ENCODE peak calls at places on chromosomes 12 and 14, in seven cellular contexts. One of them, this sample, is unnamed.

GRCh38 chr12:93378373-93379310 is 917 bp downstream of the NUDT4 start:
- DNase-seq in DND-41: peak; percentile 71
- DNase-seq in astrocyte of the spinal cord: peak; percentile 80
- DNase-seq in fibroblast of pulmonary artery: peak; percentile 72
- DNase-seq in heart right ventricle: peak; percentile 36
- DNase-seq in HFFc6: peak; percentile 67
- DNase-seq in left lung: peak; percentile 86
- DNase-seq in this sample: peak; percentile 76

GRCh38 chr14:78005325-78005724 is 164.8 kb upstream of the NRXN3 start:
- DNase-seq in DND-41: no peak
- DNase-seq in astrocyte of the spinal cord: peak; percentile 86
- DNase-seq in fibroblast of pulmonary artery: peak; percentile 25
- DNase-seq in heart right ventricle: no peak
- DNase-seq in HFFc6: peak; percentile 17
- DNase-seq in left lung: no peak
- DNase-seq in this sample: no peak

GRCh38 chr14:74988131-74988530 is 14.6 kb upstream of the EIF2B2 start:
- DNase-seq in DND-41: no peak
- DNase-seq in astrocyte of the spinal cord: peak; percentile 73
- DNase-seq in fibroblast of pulmonary artery: peak; percentile 86
- DNase-seq in heart right ventricle: no peak
- DNase-seq in HFFc6: peak; percentile 77
- DNase-seq in left lung: no peak
- DNase-seq in this sample: no peak

GRCh38 chr14:21913759-21914158 is 240.1 kb upstream of the OR4E1 start:
- DNase-seq in DND-41: peak; percentile 82
- DNase-seq in astrocyte of the spinal cord: peak; percentile 69
- DNase-seq in fibroblast of pulmonary artery: peak; percentile 79
- DNase-seq in heart right ventricle: no peak
- DNase-seq in HFFc6: peak; percentile 1
- DNase-seq in left lung: peak; percentile 26
- DNase-seq in this sample: peak; percentile 93

GRCh38 chr12:132812631-132813305 is 15.9 kb downstream of the GOLGA3 start:
- DNase-seq in DND-41: no peak
- DNase-seq in astrocyte of the spinal cord: peak; percentile 71
- DNase-seq in fibroblast of pulmonary artery: no peak
- DNase-seq in heart right ventricle: no peak
- DNase-seq in HFFc6: peak; percentile 8
- DNase-seq in left lung: no peak
- DNase-seq in this sample: peak; percentile 54

GRCh38 chr14:72462041-72462440 is 431.9 kb downstream of the DPF3 start:
- DNase-seq in DND-41: no peak
- DNase-seq in astrocyte of the spinal cord: no peak
- DNase-seq in fibroblast of pulmonary artery: no peak
- DNase-seq in heart right ventricle: no peak
- DNase-seq in HFFc6: no peak
- DNase-seq in left lung: no peak
- DNase-seq in this sample: no peak

GRCh38 chr14:105888151-105888550 is 361.8 kb downstream of the TMEM121 start:
- DNase-seq in DND-41: no peak
- DNase-seq in astrocyte of the spinal cord: no peak
- DNase-seq in fibroblast of pulmonary artery: no peak
- DNase-seq in heart right ventricle: no peak
- DNase-seq in HFFc6: no peak
- DNase-seq in left lung: no peak
- DNase-seq in this sample: no peak

GRCh38 chr12:114397978-114398881 is 7.7 kb downstream of the TBX5 start:
- DNase-seq in DND-41: no peak
- DNase-seq in astrocyte of the spinal cord: no peak
- DNase-seq in fibroblast of pulmonary artery: no peak
- DNase-seq in heart right ventricle: no peak
- DNase-seq in HFFc6: no peak
- DNase-seq in left lung: no peak
- DNase-seq in this sample: no peak

GRCh38 chr14:75570797-75571196 is 7.6 kb upstream of the FLVCR2 start:
- DNase-seq in DND-41: no peak
- DNase-seq in astrocyte of the spinal cord: no peak
- DNase-seq in fibroblast of pulmonary artery: no peak
- DNase-seq in heart right ventricle: no peak
- DNase-seq in HFFc6: no peak
- DNase-seq in left lung: no peak
- DNase-seq in this sample: no peak

GRCh38 chr12:57540998-57541397 is 6.0 kb downstream of the DCTN2 start:
- DNase-seq in DND-41: no peak
- DNase-seq in astrocyte of the spinal cord: no peak
- DNase-seq in fibroblast of pulmonary artery: no peak
- DNase-seq in heart right ventricle: no peak
- DNase-seq in HFFc6: no peak
- DNase-seq in left lung: no peak
- DNase-seq in this sample: no peak

GRCh38 chr12:87270894-87271293 is 758.3 kb downstream of the C12orf50 start:
- DNase-seq in DND-41: no peak
- DNase-seq in astrocyte of the spinal cord: peak; percentile 31
- DNase-seq in fibroblast of pulmonary artery: peak; percentile 55
- DNase-seq in heart right ventricle: no peak
- DNase-seq in HFFc6: no peak
- DNase-seq in left lung: no peak
- DNase-seq in this sample: no peak

GRCh38 chr14:68089146-68089715 is 269.7 kb downstream of the RAD51B start:
- DNase-seq in DND-41: no peak
- DNase-seq in astrocyte of the spinal cord: peak; percentile 92
- DNase-seq in fibroblast of pulmonary artery: peak; percentile 78
- DNase-seq in heart right ventricle: no peak
- DNase-seq in HFFc6: peak; percentile 8
- DNase-seq in left lung: no peak
- DNase-seq in this sample: no peak

GRCh38 chr12:111409403-111410228 is 3.9 kb downstream of the SH2B3 start:
- DNase-seq in DND-41: no peak
- DNase-seq in astrocyte of the spinal cord: peak; percentile 90
- DNase-seq in fibroblast of pulmonary artery: peak; percentile 78
- DNase-seq in heart right ventricle: peak; percentile 83
- DNase-seq in HFFc6: peak; percentile 28
- DNase-seq in left lung: peak; percentile 84
- DNase-seq in this sample: peak; percentile 61

GRCh38 chr12:68119724-68120211 is 39.8 kb downstream of the IFNG start:
- DNase-seq in DND-41: no peak
- DNase-seq in astrocyte of the spinal cord: no peak
- DNase-seq in fibroblast of pulmonary artery: no peak
- DNase-seq in heart right ventricle: no peak
- DNase-seq in HFFc6: no peak
- DNase-seq in left lung: no peak
- DNase-seq in this sample: peak; percentile 86

GRCh38 chr14:50766338-50766886 is 64.5 kb downstream of the NIN start:
- DNase-seq in DND-41: no peak
- DNase-seq in astrocyte of the spinal cord: no peak
- DNase-seq in fibroblast of pulmonary artery: peak; percentile 27
- DNase-seq in heart right ventricle: no peak
- DNase-seq in HFFc6: no peak
- DNase-seq in left lung: no peak
- DNase-seq in this sample: no peak

GRCh38 chr14:24069411-24069735 is 2.0 kb upstream of the CPNE6 start:
- DNase-seq in DND-41: no peak
- DNase-seq in astrocyte of the spinal cord: no peak
- DNase-seq in fibroblast of pulmonary artery: no peak
- DNase-seq in heart right ventricle: no peak
- DNase-seq in HFFc6: no peak
- DNase-seq in left lung: no peak
- DNase-seq in this sample: no peak

GRCh38 chr12:2959194-2959507 is at the start of gene TEAD4:
- DNase-seq in DND-41: no peak
- DNase-seq in astrocyte of the spinal cord: peak; percentile 74
- DNase-seq in fibroblast of pulmonary artery: peak; percentile 79
- DNase-seq in heart right ventricle: peak; percentile 69
- DNase-seq in HFFc6: peak; percentile 71
- DNase-seq in left lung: peak; percentile 91
- DNase-seq in this sample: peak; percentile 12

GRCh38 chr12:59980491-59980890 is 384.7 kb downstream of the SLC16A7 start:
- DNase-seq in DND-41: no peak
- DNase-seq in astrocyte of the spinal cord: no peak
- DNase-seq in fibroblast of pulmonary artery: no peak
- DNase-seq in heart right ventricle: no peak
- DNase-seq in HFFc6: peak; percentile 25
- DNase-seq in left lung: no peak
- DNase-seq in this sample: no peak

GRCh38 chr12:116320839-116321238 is 43.3 kb upstream of the MED13L start:
- DNase-seq in DND-41: no peak
- DNase-seq in astrocyte of the spinal cord: peak; percentile 15
- DNase-seq in fibroblast of pulmonary artery: no peak
- DNase-seq in heart right ventricle: no peak
- DNase-seq in HFFc6: no peak
- DNase-seq in left lung: no peak
- DNase-seq in this sample: no peak

GRCh38 chr12:116321913-116322312 is 44.4 kb upstream of the MED13L start:
- DNase-seq in DND-41: no peak
- DNase-seq in astrocyte of the spinal cord: no peak
- DNase-seq in fibroblast of pulmonary artery: no peak
- DNase-seq in heart right ventricle: no peak
- DNase-seq in HFFc6: no peak
- DNase-seq in left lung: no peak
- DNase-seq in this sample: no peak

GRCh38 chr12:116324684-116325664 is 47.5 kb upstream of the MED13L start:
- DNase-seq in DND-41: peak; percentile 73
- DNase-seq in astrocyte of the spinal cord: no peak
- DNase-seq in fibroblast of pulmonary artery: no peak
- DNase-seq in heart right ventricle: no peak
- DNase-seq in HFFc6: no peak
- DNase-seq in left lung: no peak
- DNase-seq in this sample: peak; percentile 41

GRCh38 chr12:116319851-116320621 is 42.5 kb upstream of the MED13L start:
- DNase-seq in DND-41: no peak
- DNase-seq in astrocyte of the spinal cord: peak; percentile 94
- DNase-seq in fibroblast of pulmonary artery: peak; percentile 87
- DNase-seq in heart right ventricle: peak; percentile 21
- DNase-seq in HFFc6: peak; percentile 95
- DNase-seq in left lung: no peak
- DNase-seq in this sample: peak; percentile 79

GRCh38 chr12:116323696-116324386 is 46.3 kb upstream of the MED13L start:
- DNase-seq in DND-41: no peak
- DNase-seq in astrocyte of the spinal cord: no peak
- DNase-seq in fibroblast of pulmonary artery: no peak
- DNase-seq in heart right ventricle: no peak
- DNase-seq in HFFc6: no peak
- DNase-seq in left lung: no peak
- DNase-seq in this sample: peak; percentile 16
- TF ChIP-seq CTCF in DND-41: no peak
- TF ChIP-seq CTCF in astrocyte of the spinal cord: no peak
- TF ChIP-seq CTCF in fibroblast of pulmonary artery: no peak
- TF ChIP-seq CTCF in heart right ventricle: no peak
- TF ChIP-seq CTCF in HFFc6: no peak
- TF ChIP-seq CTCF in left lung: no peak
- TF ChIP-seq CTCF in this sample: no peak

GRCh38 chr12:109093022-109093918 is at the start of gene ALKBH2:
- DNase-seq in DND-41: peak; percentile 94
- DNase-seq in astrocyte of the spinal cord: peak; percentile 85
- DNase-seq in fibroblast of pulmonary artery: peak; percentile 93
- DNase-seq in heart right ventricle: peak; percentile 93
- DNase-seq in HFFc6: peak; percentile 88
- DNase-seq in left lung: peak; percentile 99
- DNase-seq in this sample: peak; percentile 96
- TF ChIP-seq CTCF in DND-41: peak; percentile 98
- TF ChIP-seq CTCF in astrocyte of the spinal cord: peak; percentile 99
- TF ChIP-seq CTCF in fibroblast of pulmonary artery: peak; percentile 94
- TF ChIP-seq CTCF in heart right ventricle: peak; percentile 99
- TF ChIP-seq CTCF in HFFc6: peak; percentile 98
- TF ChIP-seq CTCF in left lung: peak; percentile 97
- TF ChIP-seq CTCF in this sample: peak; percentile 92

DNA sequence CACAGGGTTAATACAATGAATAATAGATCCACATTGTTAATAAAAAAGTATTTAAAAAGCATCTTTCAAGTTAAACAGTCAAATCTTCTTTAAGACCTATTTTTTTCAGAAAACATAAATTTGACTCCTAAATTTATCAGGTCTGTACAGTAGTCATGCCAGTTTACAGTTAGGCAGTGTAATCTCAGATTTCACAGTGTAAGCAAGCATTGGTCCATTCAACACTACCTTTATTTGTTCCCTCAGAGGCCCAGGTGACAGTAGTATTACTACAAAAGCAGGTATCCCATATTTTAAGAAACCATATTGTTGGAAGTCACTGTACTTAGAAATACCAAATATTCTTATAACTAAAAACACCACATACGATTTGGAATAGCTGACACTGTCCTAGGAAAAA is 6.1 kb downstream of the ATP2B1 start:
- DNase-seq in DND-41: no peak
- DNase-seq in astrocyte of the spinal cord: no peak
- DNase-seq in fibroblast of pulmonary artery: no peak
- DNase-seq in heart right ventricle: no peak
- DNase-seq in HFFc6: no peak
- DNase-seq in left lung: no peak
- DNase-seq in this sample: no peak
- TF ChIP-seq CTCF in DND-41: no peak
- TF ChIP-seq CTCF in astrocyte of the spinal cord: no peak
- TF ChIP-seq CTCF in fibroblast of pulmonary artery: no peak
- TF ChIP-seq CTCF in heart right ventricle: no peak
- TF ChIP-seq CTCF in HFFc6: no peak
- TF ChIP-seq CTCF in left lung: no peak
- TF ChIP-seq CTCF in this sample: no peak

DNA sequence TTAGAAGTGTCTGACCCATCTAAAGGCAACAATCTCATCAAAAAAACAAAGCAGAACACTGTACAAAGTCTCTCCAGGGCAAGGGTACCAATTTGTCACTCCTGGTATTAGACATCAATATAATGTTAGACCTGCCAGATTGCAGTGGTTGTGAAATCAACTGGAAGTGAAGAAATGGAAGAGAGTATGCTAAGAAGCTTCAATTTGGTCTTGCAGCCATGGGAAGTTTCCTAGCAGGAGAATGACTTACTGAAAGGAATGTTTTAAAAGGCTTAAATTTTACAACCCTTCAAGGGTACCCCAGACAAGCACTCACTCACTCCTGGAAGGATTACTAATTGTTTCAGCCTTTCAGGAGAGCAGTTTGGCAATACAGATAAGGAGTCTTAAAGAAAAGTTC is 18.9 kb downstream of the LLPH start:
- DNase-seq in DND-41: no peak
- DNase-seq in astrocyte of the spinal cord: no peak
- DNase-seq in fibroblast of pulmonary artery: peak; percentile 40
- DNase-seq in heart right ventricle: no peak
- DNase-seq in HFFc6: peak; percentile 49
- DNase-seq in left lung: no peak
- DNase-seq in this sample: no peak
- TF ChIP-seq CTCF in DND-41: no peak
- TF ChIP-seq CTCF in astrocyte of the spinal cord: no peak
- TF ChIP-seq CTCF in fibroblast of pulmonary artery: no peak
- TF ChIP-seq CTCF in heart right ventricle: no peak
- TF ChIP-seq CTCF in HFFc6: no peak
- TF ChIP-seq CTCF in left lung: no peak
- TF ChIP-seq CTCF in this sample: no peak

DNA sequence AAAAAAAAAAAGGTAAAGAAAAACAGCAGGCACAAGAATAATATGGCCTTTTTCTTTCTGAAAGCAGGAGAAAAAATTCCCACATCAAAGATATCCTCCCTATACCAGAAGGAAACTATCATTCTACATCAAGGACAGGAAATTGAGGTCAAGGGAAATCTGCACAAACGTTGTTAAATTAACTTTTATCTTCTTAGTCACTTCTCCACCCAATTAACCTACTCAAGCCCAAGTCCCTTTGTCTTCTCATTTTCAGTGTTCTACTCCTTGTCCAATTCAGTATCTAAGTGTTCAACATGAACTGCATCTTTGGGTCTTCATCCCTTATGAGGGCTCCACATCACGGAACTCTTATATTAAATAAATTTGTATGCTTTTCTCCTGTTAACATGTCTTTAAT is 15.7 kb downstream of the NDUFA12 start:
- DNase-seq in DND-41: no peak
- DNase-seq in astrocyte of the spinal cord: peak; percentile 8
- DNase-seq in fibroblast of pulmonary artery: no peak
- DNase-seq in heart right ventricle: no peak
- DNase-seq in HFFc6: no peak
- DNase-seq in left lung: no peak
- DNase-seq in this sample: no peak
- TF ChIP-seq CTCF in DND-41: no peak
- TF ChIP-seq CTCF in astrocyte of the spinal cord: no peak
- TF ChIP-seq CTCF in fibroblast of pulmonary artery: no peak
- TF ChIP-seq CTCF in heart right ventricle: no peak
- TF ChIP-seq CTCF in HFFc6: no peak
- TF ChIP-seq CTCF in left lung: no peak
- TF ChIP-seq CTCF in this sample: no peak

This sample was measured in activated CD8-positive, alpha-beta T cell treated with anti-CD3 and anti-CD28 coated beads for 36 hours.